ENCODE peak calls at places on chromosomes 11 and 22, in seven cellular contexts. Q, I, S, Y, R, K and J are unnamed samples.

GRCh38 chr22:30861688-30862552 is 106.7 kb downstream of the MORC2 start:
- DNase-seq in Q (no peak), I (no peak), S (no peak), Y (no peak), R (no peak), K (peak; percentile 6), J (no peak)

GRCh38 chr11:69220581-69221051 is 64.9 kb downstream of the SMIM38 start:
- DNase-seq in Q (no peak), I (no peak), S (no peak), Y (peak; percentile 45), R (no peak), K (no peak), J (no peak)

GRCh38 chr22:29004647-29005371 is 56.8 kb downstream of the C22orf31 start:
- DNase-seq in Q (no peak), I (no peak), S (no peak), Y (peak; percentile 26), R (no peak), K (peak; percentile 49), J (no peak)

GRCh38 chr11:67366546-67366945 is 6.9 kb downstream of the CLCF1 start:
- DNase-seq in Q (no peak), I (no peak), S (no peak), Y (no peak), R (no peak), K (no peak), J (no peak)

GRCh38 chr11:46597609-46598219 is 3.9 kb upstream of the AMBRA1 start:
- DNase-seq in Q (no peak), I (no peak), S (no peak), Y (peak; percentile 57), R (no peak), K (no peak), J (no peak)

GRCh38 chr11:61524963-61525587 is 16.5 kb downstream of the LRRC10B start:
- DNase-seq in Q (no peak), I (no peak), S (no peak), Y (no peak), R (no peak), K (no peak), J (no peak)

GRCh38 chr11:80435345-80435744 is 994.5 kb upstream of the TENM4 start:
- DNase-seq in Q (no peak), I (no peak), S (no peak), Y (no peak), R (no peak), K (no peak), J (no peak)

GRCh38 chr11:111841370-111842053 is 29.9 kb downstream of the ALG9 start:
- DNase-seq in Q (peak; percentile 86), I (peak; percentile 60), S (peak; percentile 70), Y (peak; percentile 91), R (peak; percentile 86), K (peak; percentile 71), J (peak; percentile 58)

GRCh38 chr11:18650859-18651557 is 16.9 kb upstream of the SPTY2D1 start:
- DNase-seq in Q (no peak), I (no peak), S (peak; percentile 79), Y (no peak), R (peak; percentile 49), K (peak; percentile 71), J (no peak)

GRCh38 chr22:27906241-27906640 is 12.8 kb downstream of the PITPNB start:
- DNase-seq in Q (no peak), I (no peak), S (no peak), Y (peak; percentile 45), R (no peak), K (no peak), J (no peak)